ENCODE peak calls at places on chromosome 7, in five cellular contexts. One of them, this sample, is unnamed.

GRCh38 chr7:45586748-45587520 is 12.8 kb downstream of the ADCY1 start:
- DNase-seq in stromal cell of bone marrow: no peak
- DNase-seq in Calu3: no peak
- DNase-seq in anterior cingulate cortex: no peak
- DNase-seq in activated CD4-positive, alpha-beta memory T cell treated with anti-CD3 and anti-CD28 coated beads for 36 hours: peak; percentile 2
- DNase-seq in this sample: no peak

GRCh38 chr7:106243893-106244292 is 40.9 kb downstream of the NAMPT start:
- DNase-seq in stromal cell of bone marrow: no peak
- DNase-seq in Calu3: no peak
- DNase-seq in anterior cingulate cortex: no peak
- DNase-seq in activated CD4-positive, alpha-beta memory T cell treated with anti-CD3 and anti-CD28 coated beads for 36 hours: no peak
- DNase-seq in this sample: peak; percentile 6

GRCh38 chr7:93843260-93843659 is 47.3 kb downstream of the TFPI2 start:
- DNase-seq in stromal cell of bone marrow: no peak
- DNase-seq in Calu3: no peak
- DNase-seq in anterior cingulate cortex: no peak
- DNase-seq in activated CD4-positive, alpha-beta memory T cell treated with anti-CD3 and anti-CD28 coated beads for 36 hours: no peak
- DNase-seq in this sample: peak; percentile 6

GRCh38 chr7:330554-331230 is 40.7 kb downstream of the FOXL3 start:
- DNase-seq in stromal cell of bone marrow: no peak
- DNase-seq in Calu3: no peak
- DNase-seq in anterior cingulate cortex: no peak
- DNase-seq in activated CD4-positive, alpha-beta memory T cell treated with anti-CD3 and anti-CD28 coated beads for 36 hours: no peak
- DNase-seq in this sample: no peak

GRCh38 chr7:117012284-117013174 is 59.2 kb downstream of the ST7 start:
- DNase-seq in stromal cell of bone marrow: no peak
- DNase-seq in Calu3: no peak
- DNase-seq in anterior cingulate cortex: no peak
- DNase-seq in activated CD4-positive, alpha-beta memory T cell treated with anti-CD3 and anti-CD28 coated beads for 36 hours: no peak
- DNase-seq in this sample: no peak

GRCh38 chr7:150931199-150931869 is 46.8 kb downstream of the KCNH2 start:
- DNase-seq in stromal cell of bone marrow: no peak
- DNase-seq in Calu3: no peak
- DNase-seq in anterior cingulate cortex: no peak
- DNase-seq in activated CD4-positive, alpha-beta memory T cell treated with anti-CD3 and anti-CD28 coated beads for 36 hours: peak; percentile 16
- DNase-seq in this sample: no peak

GRCh38 chr7:122072272-122072671 is 71.8 kb downstream of the AASS start:
- DNase-seq in stromal cell of bone marrow: no peak
- DNase-seq in Calu3: no peak
- DNase-seq in anterior cingulate cortex: no peak
- DNase-seq in activated CD4-positive, alpha-beta memory T cell treated with anti-CD3 and anti-CD28 coated beads for 36 hours: no peak
- DNase-seq in this sample: no peak

GRCh38 chr7:101681170-101682007 is 52.3 kb upstream of the MYL10 start:
- DNase-seq in stromal cell of bone marrow: peak; percentile 88
- DNase-seq in Calu3: peak; percentile 77
- DNase-seq in anterior cingulate cortex: peak; percentile 20
- DNase-seq in activated CD4-positive, alpha-beta memory T cell treated with anti-CD3 and anti-CD28 coated beads for 36 hours: no peak
- DNase-seq in this sample: peak; percentile 86

GRCh38 chr7:132249591-132249971 is 326.7 kb downstream of the PLXNA4 start:
- DNase-seq in stromal cell of bone marrow: no peak
- DNase-seq in Calu3: peak; percentile 38
- DNase-seq in anterior cingulate cortex: no peak
- DNase-seq in activated CD4-positive, alpha-beta memory T cell treated with anti-CD3 and anti-CD28 coated beads for 36 hours: no peak
- DNase-seq in this sample: no peak

GRCh38 chr7:127347567-127348246 is 44.8 kb downstream of the ZNF800 start:
- DNase-seq in stromal cell of bone marrow: peak; percentile 26
- DNase-seq in Calu3: peak; percentile 79
- DNase-seq in anterior cingulate cortex: no peak
- DNase-seq in activated CD4-positive, alpha-beta memory T cell treated with anti-CD3 and anti-CD28 coated beads for 36 hours: peak; percentile 81
- DNase-seq in this sample: peak; percentile 15

GRCh38 chr7:134462337-134462925 is 3.5 kb upstream of the AKR1B1 start:
- DNase-seq in stromal cell of bone marrow: peak; percentile 64
- DNase-seq in Calu3: peak; percentile 13
- DNase-seq in anterior cingulate cortex: no peak
- DNase-seq in activated CD4-positive, alpha-beta memory T cell treated with anti-CD3 and anti-CD28 coated beads for 36 hours: no peak
- DNase-seq in this sample: peak; percentile 35

GRCh38 chr7:128404826-128405344 is 4.9 kb downstream of the IMPDH1 start:
- DNase-seq in stromal cell of bone marrow: no peak
- DNase-seq in Calu3: peak; percentile 42
- DNase-seq in anterior cingulate cortex: no peak
- DNase-seq in activated CD4-positive, alpha-beta memory T cell treated with anti-CD3 and anti-CD28 coated beads for 36 hours: peak; percentile 39
- DNase-seq in this sample: no peak

GRCh38 chr7:156942708-156943090 is 6.8 kb upstream of the NOM1 start:
- DNase-seq in stromal cell of bone marrow: no peak
- DNase-seq in Calu3: peak; percentile 56
- DNase-seq in anterior cingulate cortex: no peak
- DNase-seq in activated CD4-positive, alpha-beta memory T cell treated with anti-CD3 and anti-CD28 coated beads for 36 hours: peak; percentile 39
- DNase-seq in this sample: no peak

GRCh38 chr7:148155826-148156225 is 434.7 kb upstream of the C7orf33 start:
- DNase-seq in stromal cell of bone marrow: no peak
- DNase-seq in Calu3: no peak
- DNase-seq in anterior cingulate cortex: no peak
- DNase-seq in activated CD4-positive, alpha-beta memory T cell treated with anti-CD3 and anti-CD28 coated beads for 36 hours: no peak
- DNase-seq in this sample: no peak

GRCh38 chr7:79454325-79454960 is 976 bp upstream of the MAGI2 start:
- DNase-seq in stromal cell of bone marrow: no peak
- DNase-seq in Calu3: no peak
- DNase-seq in anterior cingulate cortex: no peak
- DNase-seq in activated CD4-positive, alpha-beta memory T cell treated with anti-CD3 and anti-CD28 coated beads for 36 hours: no peak
- DNase-seq in this sample: no peak

GRCh38 chr7:20776942-20777341 is 9.7 kb downstream of the SP8 start:
- DNase-seq in stromal cell of bone marrow: no peak
- DNase-seq in Calu3: no peak
- DNase-seq in anterior cingulate cortex: no peak
- DNase-seq in activated CD4-positive, alpha-beta memory T cell treated with anti-CD3 and anti-CD28 coated beads for 36 hours: no peak
- DNase-seq in this sample: no peak

GRCh38 chr7:1160665-1161010 is 642 bp upstream of the ZFAND2A start:
- DNase-seq in stromal cell of bone marrow: no peak
- DNase-seq in Calu3: peak; percentile 50
- DNase-seq in anterior cingulate cortex: no peak
- DNase-seq in activated CD4-positive, alpha-beta memory T cell treated with anti-CD3 and anti-CD28 coated beads for 36 hours: no peak
- DNase-seq in this sample: no peak

GRCh38 chr7:138978541-138979184 is 2.5 kb downstream of the KIAA1549 start:
- DNase-seq in stromal cell of bone marrow: no peak
- DNase-seq in Calu3: no peak
- DNase-seq in anterior cingulate cortex: no peak
- DNase-seq in activated CD4-positive, alpha-beta memory T cell treated with anti-CD3 and anti-CD28 coated beads for 36 hours: no peak
- DNase-seq in this sample: no peak

GRCh38 chr7:43072530-43072929 is 39.9 kb upstream of the HECW1 start:
- DNase-seq in stromal cell of bone marrow: no peak
- DNase-seq in Calu3: no peak
- DNase-seq in anterior cingulate cortex: no peak
- DNase-seq in activated CD4-positive, alpha-beta memory T cell treated with anti-CD3 and anti-CD28 coated beads for 36 hours: no peak
- DNase-seq in this sample: no peak

GRCh38 chr7:149209518-149210269 is 14.3 kb downstream of the ZNF282 start:
- DNase-seq in stromal cell of bone marrow: no peak
- DNase-seq in Calu3: peak; percentile 70
- DNase-seq in anterior cingulate cortex: no peak
- DNase-seq in activated CD4-positive, alpha-beta memory T cell treated with anti-CD3 and anti-CD28 coated beads for 36 hours: peak; percentile 97
- DNase-seq in this sample: no peak

GRCh38 chr7:50679218-50680007 is 103.3 kb downstream of the GRB10 start:
- DNase-seq in stromal cell of bone marrow: peak; percentile 20
- DNase-seq in Calu3: no peak
- DNase-seq in anterior cingulate cortex: no peak
- DNase-seq in activated CD4-positive, alpha-beta memory T cell treated with anti-CD3 and anti-CD28 coated beads for 36 hours: no peak
- DNase-seq in this sample: no peak

GRCh38 chr7:71739520-71740195 is 607.7 kb downstream of the GALNT17 start:
- DNase-seq in stromal cell of bone marrow: no peak
- DNase-seq in Calu3: no peak
- DNase-seq in anterior cingulate cortex: no peak
- DNase-seq in activated CD4-positive, alpha-beta memory T cell treated with anti-CD3 and anti-CD28 coated beads for 36 hours: no peak
- DNase-seq in this sample: no peak

GRCh38 chr7:45031829-45032228 is 31.8 kb downstream of the CCM2 start:
- DNase-seq in stromal cell of bone marrow: no peak
- DNase-seq in Calu3: no peak
- DNase-seq in anterior cingulate cortex: no peak
- DNase-seq in activated CD4-positive, alpha-beta memory T cell treated with anti-CD3 and anti-CD28 coated beads for 36 hours: no peak
- DNase-seq in this sample: no peak

GRCh38 chr7:132817844-132818427 is 241.7 kb upstream of the PLXNA4 start:
- DNase-seq in stromal cell of bone marrow: peak; percentile 57
- DNase-seq in Calu3: no peak
- DNase-seq in anterior cingulate cortex: no peak
- DNase-seq in activated CD4-positive, alpha-beta memory T cell treated with anti-CD3 and anti-CD28 coated beads for 36 hours: no peak
- DNase-seq in this sample: peak; percentile 32

GRCh38 chr7:148701414-148701813 is 2.7 kb downstream of the CUL1 start:
- DNase-seq in stromal cell of bone marrow: no peak
- DNase-seq in Calu3: no peak
- DNase-seq in anterior cingulate cortex: no peak
- DNase-seq in activated CD4-positive, alpha-beta memory T cell treated with anti-CD3 and anti-CD28 coated beads for 36 hours: no peak
- DNase-seq in this sample: no peak

GRCh38 chr7:46881507-46882127 is 700.3 kb downstream of the TNS3 start:
- DNase-seq in stromal cell of bone marrow: no peak
- DNase-seq in Calu3: peak; percentile 17
- DNase-seq in anterior cingulate cortex: no peak
- DNase-seq in activated CD4-positive, alpha-beta memory T cell treated with anti-CD3 and anti-CD28 coated beads for 36 hours: no peak
- DNase-seq in this sample: no peak

GRCh38 chr7:158971214-158971613 is 114.9 kb downstream of the DYNC2I1 start:
- DNase-seq in stromal cell of bone marrow: no peak
- DNase-seq in Calu3: no peak
- DNase-seq in anterior cingulate cortex: no peak
- DNase-seq in activated CD4-positive, alpha-beta memory T cell treated with anti-CD3 and anti-CD28 coated beads for 36 hours: no peak
- DNase-seq in this sample: no peak

This sample was measured in GM04504.